ENCODE peak calls at places on chromosome 19, in seven cellular contexts. One of them, this sample, is unnamed.

GRCh38 chr19:16078311-16078758 is 2.0 kb downstream of the TPM4 start:
- DNase-seq in CD4-positive, alpha-beta T cell: no peak
- DNase-seq in PC-3: peak
- DNase-seq in foreskin keratinocyte: peak
- DNase-seq in neural progenitor cell: peak
- DNase-seq in tibial nerve: peak
- DNase-seq in ovary: peak
- DNase-seq in this sample: no peak

GRCh38 chr19:45526143-45526542 is 18.9 kb downstream of the VASP start:
- DNase-seq in CD4-positive, alpha-beta T cell: no peak
- DNase-seq in PC-3: peak
- DNase-seq in foreskin keratinocyte: no peak
- DNase-seq in neural progenitor cell: peak
- DNase-seq in tibial nerve: peak
- DNase-seq in ovary: peak
- DNase-seq in this sample: no peak

GRCh38 chr19:7852851-7853759 is 21.1 kb downstream of the PRR36 start:
- DNase-seq in CD4-positive, alpha-beta T cell: peak
- DNase-seq in PC-3: peak
- DNase-seq in foreskin keratinocyte: peak
- DNase-seq in neural progenitor cell: peak
- DNase-seq in tibial nerve: peak
- DNase-seq in ovary: peak
- DNase-seq in this sample: no peak

GRCh38 chr19:52453324-52454094 is at the start of gene ZNF578:
- DNase-seq in CD4-positive, alpha-beta T cell: peak
- DNase-seq in PC-3: no peak
- DNase-seq in foreskin keratinocyte: peak
- DNase-seq in neural progenitor cell: no peak
- DNase-seq in tibial nerve: peak
- DNase-seq in ovary: peak
- DNase-seq in this sample: no peak

GRCh38 chr19:16903347-16903746 is 14.5 kb downstream of the F2RL3 start:
- DNase-seq in CD4-positive, alpha-beta T cell: no peak
- DNase-seq in PC-3: no peak
- DNase-seq in foreskin keratinocyte: no peak
- DNase-seq in neural progenitor cell: no peak
- DNase-seq in tibial nerve: no peak
- DNase-seq in ovary: no peak
- DNase-seq in this sample: no peak

GRCh38 chr19:50317115-50317514 is 12.1 kb downstream of the KCNC3 start:
- DNase-seq in CD4-positive, alpha-beta T cell: no peak
- DNase-seq in PC-3: no peak
- DNase-seq in foreskin keratinocyte: no peak
- DNase-seq in neural progenitor cell: no peak
- DNase-seq in tibial nerve: no peak
- DNase-seq in ovary: no peak
- DNase-seq in this sample: no peak

GRCh38 chr19:13796301-13797057 is 1.2 kb downstream of the ZSWIM4 start:
- DNase-seq in CD4-positive, alpha-beta T cell: no peak
- DNase-seq in PC-3: peak
- DNase-seq in foreskin keratinocyte: peak
- DNase-seq in neural progenitor cell: peak
- DNase-seq in tibial nerve: peak
- DNase-seq in ovary: peak
- DNase-seq in this sample: peak

GRCh38 chr19:20367811-20368294 is 197.7 kb downstream of the ZNF737 start:
- DNase-seq in CD4-positive, alpha-beta T cell: no peak
- DNase-seq in PC-3: no peak
- DNase-seq in foreskin keratinocyte: peak
- DNase-seq in neural progenitor cell: peak
- DNase-seq in tibial nerve: no peak
- DNase-seq in ovary: no peak
- DNase-seq in this sample: no peak

GRCh38 chr19:55858401-55858800 is 22.1 kb downstream of the NLRP4 start:
- DNase-seq in CD4-positive, alpha-beta T cell: no peak
- DNase-seq in PC-3: no peak
- DNase-seq in foreskin keratinocyte: no peak
- DNase-seq in neural progenitor cell: no peak
- DNase-seq in tibial nerve: no peak
- DNase-seq in ovary: no peak
- DNase-seq in this sample: no peak

GRCh38 chr19:3474015-3474414 is 6.3 kb downstream of the SMIM24 start:
- DNase-seq in CD4-positive, alpha-beta T cell: no peak
- DNase-seq in PC-3: no peak
- DNase-seq in foreskin keratinocyte: no peak
- DNase-seq in neural progenitor cell: no peak
- DNase-seq in tibial nerve: no peak
- DNase-seq in ovary: no peak
- DNase-seq in this sample: no peak

GRCh38 chr19:48798937-48799336 is 11.9 kb downstream of the BCAT2 start:
- DNase-seq in CD4-positive, alpha-beta T cell: no peak
- DNase-seq in PC-3: no peak
- DNase-seq in foreskin keratinocyte: peak
- DNase-seq in neural progenitor cell: peak
- DNase-seq in tibial nerve: no peak
- DNase-seq in ovary: no peak
- DNase-seq in this sample: no peak

GRCh38 chr19:14149509-14149994 is 13.2 kb upstream of the ASF1B start:
- DNase-seq in CD4-positive, alpha-beta T cell: peak
- DNase-seq in PC-3: no peak
- DNase-seq in foreskin keratinocyte: no peak
- DNase-seq in neural progenitor cell: no peak
- DNase-seq in tibial nerve: peak
- DNase-seq in ovary: peak
- DNase-seq in this sample: peak

GRCh38 chr19:46049597-46049996 is 8.8 kb upstream of the IGFL4 start:
- DNase-seq in CD4-positive, alpha-beta T cell: no peak
- DNase-seq in PC-3: no peak
- DNase-seq in foreskin keratinocyte: peak
- DNase-seq in neural progenitor cell: no peak
- DNase-seq in tibial nerve: no peak
- DNase-seq in ovary: no peak
- DNase-seq in this sample: no peak

GRCh38 chr19:11460207-11460606 is 20.6 kb downstream of the ELAVL3 start:
- DNase-seq in CD4-positive, alpha-beta T cell: no peak
- DNase-seq in PC-3: no peak
- DNase-seq in foreskin keratinocyte: no peak
- DNase-seq in neural progenitor cell: no peak
- DNase-seq in tibial nerve: no peak
- DNase-seq in ovary: no peak
- DNase-seq in this sample: no peak

GRCh38 chr19:13022859-13023636 is 27.8 kb downstream of the NFIX start:
- DNase-seq in CD4-positive, alpha-beta T cell: no peak
- DNase-seq in PC-3: peak
- DNase-seq in foreskin keratinocyte: peak
- DNase-seq in neural progenitor cell: peak
- DNase-seq in tibial nerve: peak
- DNase-seq in ovary: peak
- DNase-seq in this sample: no peak

GRCh38 chr19:36169084-36169760 is 17.0 kb upstream of the COX7A1 start:
- DNase-seq in CD4-positive, alpha-beta T cell: no peak
- DNase-seq in PC-3: no peak
- DNase-seq in foreskin keratinocyte: no peak
- DNase-seq in neural progenitor cell: no peak
- DNase-seq in tibial nerve: no peak
- DNase-seq in ovary: no peak
- DNase-seq in this sample: no peak

GRCh38 chr19:51131780-51132680 is 7.3 kb downstream of the SIGLEC9 start:
- DNase-seq in CD4-positive, alpha-beta T cell: no peak
- DNase-seq in PC-3: no peak
- DNase-seq in foreskin keratinocyte: no peak
- DNase-seq in neural progenitor cell: peak
- DNase-seq in tibial nerve: peak
- DNase-seq in ovary: peak
- DNase-seq in this sample: no peak

GRCh38 chr19:2046046-2046907 is 4.8 kb downstream of the MKNK2 start:
- DNase-seq in CD4-positive, alpha-beta T cell: no peak
- DNase-seq in PC-3: no peak
- DNase-seq in foreskin keratinocyte: no peak
- DNase-seq in neural progenitor cell: peak
- DNase-seq in tibial nerve: no peak
- DNase-seq in ovary: no peak
- DNase-seq in this sample: peak
- H3K27ac ChIP-seq in CD4-positive, alpha-beta T cell: peak
- H3K27ac ChIP-seq in PC-3: no peak
- H3K27ac ChIP-seq in foreskin keratinocyte: no peak
- H3K27ac ChIP-seq in neural progenitor cell: no peak
- H3K27ac ChIP-seq in tibial nerve: peak
- H3K27ac ChIP-seq in ovary: no peak
- H3K27ac ChIP-seq in this sample: peak

DNA sequence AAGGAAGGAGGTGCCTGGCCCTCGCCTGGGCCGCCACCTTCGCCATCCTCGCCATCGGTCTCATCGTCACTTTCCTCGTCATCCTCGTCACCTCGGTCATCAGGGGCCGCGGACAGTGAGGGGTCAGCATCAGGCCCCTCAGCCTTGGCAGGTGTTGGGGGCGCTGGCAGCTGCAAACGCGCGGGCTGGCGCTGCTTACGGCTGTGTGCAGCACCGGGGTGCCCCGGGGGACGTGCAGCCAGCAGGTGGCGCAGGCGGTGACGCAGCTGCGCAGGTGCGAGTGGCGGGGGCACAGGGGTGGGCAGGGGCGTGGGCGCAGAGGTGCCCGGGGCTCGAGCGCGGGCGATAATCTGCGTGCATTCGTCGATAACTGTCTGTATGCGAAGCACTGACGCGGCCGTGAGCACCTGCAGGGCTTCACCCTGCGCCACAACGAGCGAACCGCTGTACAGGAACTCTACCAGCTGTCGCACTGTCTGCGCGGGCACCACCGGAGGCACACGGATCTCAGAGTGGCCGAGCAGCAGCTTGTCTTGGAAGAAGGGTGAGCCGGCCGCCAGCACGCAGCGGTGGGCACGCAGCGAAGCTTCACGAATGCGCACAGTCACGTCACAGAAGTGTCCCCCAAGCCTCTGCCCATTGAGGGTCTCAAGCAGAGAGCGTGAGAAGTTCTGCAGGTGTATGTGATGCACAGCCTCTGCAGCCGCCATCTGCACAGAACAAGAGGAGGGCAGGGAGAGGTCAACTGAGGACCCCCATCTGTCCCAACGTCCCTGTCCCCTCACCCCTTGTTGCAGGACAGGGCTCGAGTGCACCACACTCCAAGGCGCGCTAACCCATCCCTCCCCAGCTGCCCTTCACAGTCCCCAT is 2.4 kb downstream of the ZBTB45 start:
- DNase-seq in CD4-positive, alpha-beta T cell: no peak
- DNase-seq in PC-3: no peak
- DNase-seq in foreskin keratinocyte: no peak
- DNase-seq in neural progenitor cell: no peak
- DNase-seq in tibial nerve: no peak
- DNase-seq in ovary: no peak
- DNase-seq in this sample: no peak
- TF ChIP-seq CTCF in CD4-positive, alpha-beta T cell: peak
- TF ChIP-seq CTCF in PC-3: peak
- TF ChIP-seq CTCF in foreskin keratinocyte: no peak
- TF ChIP-seq CTCF in neural progenitor cell: peak
- TF ChIP-seq CTCF in tibial nerve: no peak
- TF ChIP-seq CTCF in ovary: no peak
- TF ChIP-seq CTCF in this sample: no peak

GRCh38 chr19:1115646-1116420 is 12.0 kb downstream of the GPX4 start:
- DNase-seq in CD4-positive, alpha-beta T cell: no peak
- DNase-seq in PC-3: no peak
- DNase-seq in foreskin keratinocyte: no peak
- DNase-seq in neural progenitor cell: no peak
- DNase-seq in tibial nerve: no peak
- DNase-seq in ovary: no peak
- DNase-seq in this sample: no peak

GRCh38 chr19:1111641-1112253 is 8.0 kb downstream of the GPX4 start:
- DNase-seq in CD4-positive, alpha-beta T cell: no peak
- DNase-seq in PC-3: no peak
- DNase-seq in foreskin keratinocyte: no peak
- DNase-seq in neural progenitor cell: no peak
- DNase-seq in tibial nerve: no peak
- DNase-seq in ovary: no peak
- DNase-seq in this sample: no peak

GRCh38 chr19:1112254-1113208 is 8.7 kb downstream of the GPX4 start:
- DNase-seq in CD4-positive, alpha-beta T cell: no peak
- DNase-seq in PC-3: no peak
- DNase-seq in foreskin keratinocyte: no peak
- DNase-seq in neural progenitor cell: peak
- DNase-seq in tibial nerve: peak
- DNase-seq in ovary: peak
- DNase-seq in this sample: no peak

GRCh38 chr19:1113278-1113985 is 9.6 kb downstream of the GPX4 start:
- DNase-seq in CD4-positive, alpha-beta T cell: peak
- DNase-seq in PC-3: peak
- DNase-seq in foreskin keratinocyte: peak
- DNase-seq in neural progenitor cell: peak
- DNase-seq in tibial nerve: peak
- DNase-seq in ovary: peak
- DNase-seq in this sample: peak

DNA sequence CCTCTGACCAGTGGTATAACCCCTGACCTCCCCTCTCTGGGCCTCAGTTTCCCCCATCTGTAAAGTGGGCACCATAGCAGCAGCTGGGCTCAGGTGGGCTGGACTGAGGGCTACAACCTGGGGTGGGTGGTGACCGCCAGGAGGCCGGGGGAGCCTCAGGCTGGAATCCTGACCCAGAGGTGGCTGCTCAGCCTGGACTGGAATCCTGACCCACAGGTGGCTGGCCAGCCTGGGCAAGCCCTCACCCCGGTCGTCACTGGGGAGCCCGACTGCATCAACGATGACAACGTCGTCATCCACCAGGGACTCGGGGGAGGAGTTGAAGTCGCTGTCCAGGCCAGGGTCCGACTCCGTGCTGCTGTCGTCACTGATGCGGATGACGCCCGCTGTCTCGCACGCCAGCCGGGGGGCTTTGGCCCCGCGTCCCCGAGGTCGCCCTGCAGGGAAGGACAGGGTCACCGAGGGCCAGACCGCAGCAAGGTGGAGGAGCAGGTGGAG is 10.2 kb downstream of the GPX4 start:
- DNase-seq in CD4-positive, alpha-beta T cell: no peak
- DNase-seq in PC-3: no peak
- DNase-seq in foreskin keratinocyte: no peak
- DNase-seq in neural progenitor cell: no peak
- DNase-seq in tibial nerve: no peak
- DNase-seq in ovary: no peak
- DNase-seq in this sample: no peak
- H3K27ac ChIP-seq in CD4-positive, alpha-beta T cell: no peak
- H3K27ac ChIP-seq in PC-3: no peak
- H3K27ac ChIP-seq in foreskin keratinocyte: no peak
- H3K27ac ChIP-seq in neural progenitor cell: peak
- H3K27ac ChIP-seq in tibial nerve: peak
- H3K27ac ChIP-seq in ovary: peak
- H3K27ac ChIP-seq in this sample: peak

DNA sequence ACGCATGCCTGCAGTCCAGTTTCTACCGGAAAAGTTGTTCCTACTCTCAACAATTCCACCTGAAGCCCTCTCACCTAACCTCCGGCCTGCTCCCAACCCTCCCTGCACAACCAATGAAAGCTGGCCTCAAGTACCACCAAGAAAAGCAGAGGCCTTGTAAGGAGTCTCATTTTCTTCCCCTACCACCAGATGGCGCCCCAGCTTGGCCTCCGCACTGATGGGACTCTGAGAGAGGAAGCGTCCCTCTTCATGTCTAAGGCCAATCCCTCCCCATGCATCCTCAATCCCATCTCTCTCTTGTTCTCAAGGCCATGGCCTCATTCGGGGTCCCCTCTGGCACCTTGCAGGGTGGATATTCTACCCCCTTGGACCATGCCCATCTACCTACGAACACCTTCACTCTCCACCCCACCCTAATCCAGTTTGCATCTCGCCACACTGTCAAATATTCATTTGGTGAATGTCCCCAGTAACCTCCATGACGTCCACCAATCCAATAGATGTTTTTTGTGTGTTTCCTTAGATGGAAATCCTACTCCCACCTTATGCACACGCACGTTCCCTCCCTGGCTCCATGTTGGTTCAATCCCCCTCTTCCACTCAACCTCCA is 412.8 kb downstream of the ZNF536 start:
- DNase-seq in CD4-positive, alpha-beta T cell: peak
- DNase-seq in PC-3: peak
- DNase-seq in foreskin keratinocyte: no peak
- DNase-seq in neural progenitor cell: peak
- DNase-seq in tibial nerve: peak
- DNase-seq in ovary: peak
- DNase-seq in this sample: peak
- TF ChIP-seq CTCF in CD4-positive, alpha-beta T cell: peak
- TF ChIP-seq CTCF in PC-3: peak
- TF ChIP-seq CTCF in foreskin keratinocyte: peak
- TF ChIP-seq CTCF in neural progenitor cell: peak
- TF ChIP-seq CTCF in tibial nerve: peak
- TF ChIP-seq CTCF in ovary: peak
- TF ChIP-seq CTCF in this sample: peak